ENCODE peak calls at places on chromosome 16, in eight cellular contexts. A, I, K, H, N, F, M and X are unnamed samples.

GRCh38 chr16:2023098-2023925 is 3.4 kb upstream of the NHERF2 start:
- DNase-seq in N (peak), F (peak), K (peak), M (peak), A (peak), H (no peak), I (peak), X (peak)

GRCh38 chr16:1745900-1746692 is 25.2 kb downstream of the NME3 start:
- DNase-seq in I (peak), A (no peak), N (no peak), M (peak), H (no peak), F (no peak), K (no peak), X (peak)

GRCh38 chr16:67412294-67412693 is 4.0 kb downstream of the ZDHHC1 start:
- DNase-seq in A (no peak), F (no peak), N (no peak), K (no peak), H (no peak), I (no peak), M (no peak), X (no peak)

GRCh38 chr16:64089697-64090096 is 1032.2 kb downstream of the CDH11 start:
- DNase-seq in N (no peak), H (no peak), M (no peak), F (peak), K (no peak), A (peak), I (peak), X (peak)

GRCh38 chr16:28534542-28535373 is 4.0 kb downstream of the NUPR1 start:
- DNase-seq in K (no peak), A (no peak), N (no peak), F (peak), H (peak), M (no peak), I (peak), X (no peak)

GRCh38 chr16:56932588-56933265 is 785 bp downstream of the HERPUD1 start:
- DNase-seq in M (peak), F (peak), K (peak), I (peak), N (peak), A (peak), H (peak), X (peak)

GRCh38 chr16:81521141-81521626 is 76.6 kb downstream of the CMIP start:
- DNase-seq in M (peak), A (no peak), I (no peak), K (no peak), N (no peak), F (no peak), H (no peak), X (no peak)

GRCh38 chr16:4342866-4343744 is 8.0 kb downstream of the PAM16 start:
- DNase-seq in M (no peak), A (no peak), K (no peak), I (no peak), H (no peak), N (no peak), F (no peak), X (no peak)

GRCh38 chr16:56911771-56912541 is 20.0 kb upstream of the HERPUD1 start:
- DNase-seq in K (no peak), N (no peak), I (peak), H (no peak), F (peak), M (no peak), A (no peak), X (peak)